ENCODE peak calls at places on chromosomes 3 and 15, in eight cellular contexts. Q, X, D, W, P, F, M and Z are unnamed samples.

GRCh38 chr3:194571491-194571941 is 61.7 kb downstream of the TMEM44 start:
- DNase-seq in M (no peak), Q (no peak), X (no peak), F (no peak), W (no peak), D (no peak), P (no peak), Z (no peak)

GRCh38 chr3:113532698-113533533 is 561 bp downstream of the SIDT1 start:
- DNase-seq in Q (no peak), D (no peak), P (peak; percentile 15), X (peak; percentile 31), M (no peak), W (peak; percentile 31), F (no peak), Z (peak; percentile 57)

GRCh38 chr3:121735047-121735696 is 14.4 kb downstream of the GOLGB1 start:
- DNase-seq in D (no peak), W (no peak), P (no peak), F (peak; percentile 35), M (no peak), X (no peak), Q (no peak), Z (no peak)

GRCh38 chr3:147365196-147366115 is 40.9 kb downstream of the ZIC4 start:
- DNase-seq in W (no peak), Q (no peak), M (no peak), X (no peak), F (no peak), P (no peak), D (no peak), Z (no peak)

GRCh38 chr3:32203854-32204253 is 34.6 kb upstream of the CMTM8 start:
- DNase-seq in Q (no peak), M (no peak), F (peak; percentile 17), X (no peak), P (no peak), D (no peak), W (no peak), Z (no peak)

GRCh38 chr3:111619833-111620232 is 24.7 kb upstream of the ZBED2 start:
- DNase-seq in W (no peak), X (peak; percentile 16), Q (no peak), M (no peak), F (no peak), P (no peak), D (no peak), Z (no peak)

GRCh38 chr3:5277612-5278236 is 90.2 kb downstream of the EDEM1 start:
- DNase-seq in Q (no peak), D (no peak), M (no peak), P (no peak), W (no peak), F (no peak), X (no peak), Z (no peak)

GRCh38 chr3:185067173-185067572 is 85.7 kb downstream of the C3orf70 start:
- DNase-seq in X (no peak), F (no peak), Q (no peak), M (no peak), D (no peak), W (no peak), P (no peak), Z (no peak)

GRCh38 chr3:189392969-189393368 is 221.2 kb downstream of the TPRG1 start:
- DNase-seq in Q (no peak), F (no peak), P (no peak), W (no peak), M (no peak), D (no peak), X (peak; percentile 94), Z (no peak)

GRCh38 chr15:33587773-33588172 is 277.0 kb downstream of the RYR3 start:
- DNase-seq in M (no peak), W (no peak), F (peak; percentile 44), Q (no peak), D (peak; percentile 97), X (peak; percentile 12), P (no peak), Z (no peak)

GRCh38 chr3:177410734-177411133 is 213.5 kb upstream of the TBL1XR1 start:
- DNase-seq in F (no peak), W (peak; percentile 68), D (no peak), Q (no peak), X (no peak), P (no peak), M (no peak), Z (no peak)

GRCh38 chr3:22141769-22142168 is 390.8 kb upstream of the ZNF385D start:
- DNase-seq in F (no peak), W (no peak), D (no peak), X (no peak), M (no peak), Q (no peak), P (no peak), Z (no peak)

GRCh38 chr15:73383310-73384185 is 14.8 kb upstream of the HCN4 start:
- DNase-seq in W (no peak), D (no peak), F (no peak), M (no peak), P (no peak), Q (peak; percentile 29), X (no peak), Z (no peak)

GRCh38 chr3:183828538-183828870 is 3.1 kb upstream of the MAP6D1 start:
- DNase-seq in W (no peak), D (no peak), P (no peak), Q (no peak), M (no peak), X (no peak), F (no peak), Z (no peak)

GRCh38 chr3:183830187-183830586 is 4.8 kb upstream of the MAP6D1 start:
- DNase-seq in Q (no peak), M (no peak), F (no peak), D (no peak), P (no peak), X (no peak), W (no peak), Z (no peak)

GRCh38 chr3:183826854-183827253 is 1.5 kb upstream of the MAP6D1 start:
- DNase-seq in X (no peak), P (no peak), W (no peak), M (no peak), F (no peak), D (no peak), Q (no peak), Z (no peak)

GRCh38 chr3:183827809-183828537 is 2.6 kb upstream of the MAP6D1 start:
- DNase-seq in Q (no peak), D (no peak), W (no peak), M (no peak), X (no peak), F (no peak), P (no peak), Z (no peak)

GRCh38 chr3:183829466-183829865 is 4.1 kb upstream of the MAP6D1 start:
- DNase-seq in W (no peak), D (no peak), Q (no peak), M (no peak), P (no peak), F (no peak), X (no peak), Z (no peak)
- TF ChIP-seq CTCF in W (no peak), D (no peak), Q (no peak), M (no peak), P (no peak), F (no peak), X (no peak), Z (no peak)

GRCh38 chr3:72414481-72415016 is 433.7 kb downstream of the SHQ1 start:
- DNase-seq in D (no peak), X (no peak), W (no peak), P (no peak), M (no peak), F (peak; percentile 78), Q (no peak), Z (no peak)
- TF ChIP-seq CTCF in D (no peak), X (no peak), W (no peak), P (no peak), M (no peak), F (no peak), Q (no peak), Z (no peak)

DNA sequence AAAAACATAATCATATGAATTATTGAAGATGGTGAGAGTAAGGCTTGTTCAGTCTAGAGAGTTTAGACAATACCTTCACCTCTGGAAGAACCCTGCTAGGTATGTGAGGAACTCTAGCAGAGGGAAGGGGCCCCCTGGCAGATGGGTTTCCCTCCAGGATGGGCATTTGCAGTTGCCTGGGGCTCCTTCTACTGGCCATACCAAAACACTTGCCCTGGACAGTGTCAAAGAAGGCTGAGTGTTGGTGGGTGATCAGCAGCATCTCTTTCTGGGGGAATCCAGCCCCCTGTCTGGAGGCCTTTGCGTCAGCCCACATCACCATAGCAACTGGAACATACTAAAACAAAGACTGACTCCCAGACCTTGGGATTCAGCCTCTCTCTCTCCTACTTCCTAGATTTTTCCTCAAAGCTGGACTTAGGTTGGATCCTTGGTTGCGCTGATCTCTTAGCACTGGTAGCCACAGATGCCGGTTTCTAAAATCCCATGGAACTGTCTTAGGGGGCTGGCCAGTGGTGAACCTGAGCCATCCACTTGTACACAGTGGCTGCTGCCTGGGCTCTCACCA is 8.2 kb downstream of the CEMIP start:
- DNase-seq in F (no peak), D (no peak), M (no peak), X (no peak), Q (no peak), P (no peak), W (no peak), Z (no peak)
- TF ChIP-seq CTCF in F (no peak), D (peak; percentile 34), M (no peak), X (no peak), Q (no peak), P (no peak), W (no peak), Z (no peak)

GRCh38 chr15:58212909-58213526 is 74.8 kb downstream of the AQP9 start:
- DNase-seq in D (peak; percentile 44), Q (no peak), M (peak; percentile 33), F (peak; percentile 56), X (peak; percentile 76), P (no peak), W (peak; percentile 39), Z (no peak)
- TF ChIP-seq CTCF in D (peak; percentile 64), Q (peak; percentile 43), M (peak; percentile 24), F (peak; percentile 71), X (peak; percentile 82), P (peak; percentile 65), W (peak; percentile 63), Z (no peak)

GRCh38 chr3:58333206-58334012 is 717 bp downstream of the PXK start:
- DNase-seq in F (no peak), W (peak; percentile 46), D (peak; percentile 23), Q (peak; percentile 72), P (peak; percentile 25), M (peak; percentile 39), X (peak; percentile 13), Z (peak; percentile 42)
- TF ChIP-seq CTCF in F (no peak), W (peak; percentile 24), D (peak; percentile 21), Q (no peak), P (peak; percentile 32), M (no peak), X (no peak), Z (no peak)

GRCh38 chr15:58115692-58116091 is 22.5 kb upstream of the AQP9 start:
- DNase-seq in X (peak; percentile 32), Q (no peak), D (peak; percentile 22), W (no peak), P (no peak), M (no peak), F (peak; percentile 9), Z (no peak)
- TF ChIP-seq CTCF in X (peak; percentile 30), Q (no peak), D (peak; percentile 54), W (no peak), P (peak; percentile 35), M (no peak), F (peak; percentile 40), Z (no peak)

DNA sequence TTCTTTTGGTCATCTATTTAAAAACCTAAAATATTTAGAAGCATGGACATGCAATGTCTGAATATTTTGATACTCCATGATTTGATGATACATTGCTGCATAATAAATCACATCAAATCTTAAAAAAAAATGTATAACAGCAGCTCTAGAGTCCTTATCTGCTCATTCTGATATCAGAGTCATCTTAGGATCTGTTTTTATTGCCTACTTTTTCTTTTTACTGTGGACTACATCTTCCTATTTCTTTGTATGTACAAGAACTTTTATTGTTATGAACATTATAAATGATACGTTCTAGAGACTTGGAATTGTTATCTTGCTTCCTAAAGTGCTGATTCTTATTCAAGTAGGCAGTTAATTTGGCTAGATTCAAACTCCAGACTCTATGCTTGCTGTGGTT is 72.7 kb downstream of the IQCH start:
- DNase-seq in W (no peak), X (no peak), P (no peak), Q (no peak), M (no peak), F (no peak), D (no peak), Z (no peak)
- TF ChIP-seq CTCF in W (no peak), X (no peak), P (no peak), Q (no peak), M (no peak), F (no peak), D (no peak), Z (no peak)